ENCODE peak calls at places on chromosomes 5 and 9, in ten cellular contexts. E is SJSA1, H is ovary, Y is A549, A is cardiac muscle cell, N is pancreas, I is GM23248, C is GM23338, Q is colonic mucosa, K is lower lobe of right lung. W is an unnamed sample. For H3K4me1, the result is how much of the 10 kb centered on the place peaks cover.

GRCh38 chr5:172015346-172015745 is 8.9 kb upstream of the FBXW11 start:
- DNase-seq in Q (no peak), N (no peak), A (no peak), K (no peak), E (no peak), C (no peak), H (no peak), I (no peak), Y (no peak), W (no peak)

GRCh38 chr5:83357621-83358231 is 113.8 kb upstream of the VCAN start:
- DNase-seq in A (no peak), N (no peak), I (no peak), H (no peak), Y (no peak), K (no peak), E (no peak), Q (no peak), C (no peak), W (no peak)

GRCh38 chr5:138000102-138000723 is 32.7 kb downstream of the FAM13B start:
- DNase-seq in E (no peak), C (no peak), I (peak), H (peak), Q (no peak), A (peak), Y (peak), K (no peak), N (no peak), W (no peak)

GRCh38 chr5:173911623-173912022 is 23.5 kb downstream of the CPEB4 start:
- DNase-seq in E (no peak), Q (no peak), K (no peak), C (no peak), N (no peak), H (no peak), A (no peak), Y (no peak), I (no peak), W (no peak)

GRCh38 chr9:78767449-78767848 is 470.5 kb downstream of the PSAT1 start:
- DNase-seq in K (no peak), I (no peak), E (no peak), C (no peak), H (no peak), Q (no peak), Y (no peak), N (no peak), A (no peak), W (no peak)

GRCh38 chr9:19209188-19209587 is 21.3 kb upstream of the DENND4C start:
- DNase-seq in K (no peak), Y (no peak), Q (no peak), C (no peak), N (no peak), A (no peak), E (no peak), I (no peak), H (no peak), W (no peak)

GRCh38 chr9:79559501-79560181 is 12.1 kb upstream of the TLE4 start:
- DNase-seq in I (no peak), N (no peak), A (no peak), Q (no peak), H (no peak), C (no peak), E (no peak), Y (no peak), K (no peak), W (no peak)

GRCh38 chr9:5899292-5899691 is 8.6 kb downstream of the MLANA start:
- DNase-seq in K (no peak), N (no peak), I (no peak), C (peak), E (no peak), A (peak), Q (no peak), H (no peak), Y (no peak), W (no peak)

GRCh38 chr9:11779971-11780370 is 913.2 kb upstream of the TYRP1 start:
- DNase-seq in A (no peak), H (no peak), K (no peak), C (no peak), Y (no peak), I (no peak), N (no peak), E (no peak), Q (no peak), W (no peak)

GRCh38 chr5:58773744-58774441 is 191.0 kb downstream of the RAB3C start:
- DNase-seq in A (peak), Q (no peak), Y (no peak), C (no peak), K (no peak), N (peak), E (no peak), I (no peak), H (no peak), W (no peak)

GRCh38 chr5:11903121-11903613 is 1.1 kb downstream of the CTNND2 start:
- DNase-seq in Y (no peak), H (no peak), Q (no peak), K (no peak), E (no peak), A (no peak), N (no peak), C (peak), I (no peak), W (no peak)

GRCh38 chr5:11904270-11904906 is at the start of gene CTNND2:
- DNase-seq in Q (no peak), E (no peak), A (peak), N (peak), C (peak), Y (peak), K (peak), H (no peak), I (peak), W (peak)

GRCh38 chr5:11905209-11905608 is 963 bp upstream of the CTNND2 start:
- DNase-seq in H (no peak), N (no peak), C (peak), E (no peak), Y (no peak), I (no peak), Q (no peak), K (no peak), A (no peak), W (no peak)

GRCh38 chr5:11903614-11904269 is 504 bp downstream of the CTNND2 start:
- DNase-seq in I (peak), H (no peak), C (peak), N (peak), E (no peak), A (peak), Y (peak), Q (no peak), K (no peak), W (peak)

GRCh38 chr5:11902304-11902703 is 1.9 kb downstream of the CTNND2 start:
- DNase-seq in H (no peak), K (no peak), Y (no peak), C (no peak), I (no peak), A (no peak), E (no peak), Q (no peak), N (peak), W (no peak)
- H3K4me3 ChIP-seq in H (no peak), K (no peak), Y (no peak), C (peak), I (no peak), A (no peak), E (no peak), Q (no peak), N (peak), W (no peak)

GRCh38 chr5:148911386-148911785 is 85.0 kb downstream of the ADRB2 start:
- DNase-seq in H (no peak), A (no peak), E (no peak), I (no peak), Q (no peak), N (no peak), K (no peak), Y (no peak), C (no peak), W (no peak)
- H3K4me1 ChIP-seq in H (under half), A (under half), E (half or more), I (under half), Q (under half), N (under half), K (half or more), Y (under half), C (under half), W (under half)

GRCh38 chr5:158701406-158702177 is 398.1 kb downstream of the EBF1 start:
- DNase-seq in I (peak), Y (peak), N (no peak), E (peak), A (peak), H (no peak), C (no peak), Q (no peak), K (no peak), W (no peak)

GRCh38 chr5:158700997-158701391 is 398.7 kb downstream of the EBF1 start:
- DNase-seq in I (no peak), K (no peak), Q (no peak), N (no peak), H (no peak), Y (no peak), C (peak), E (no peak), A (no peak), W (no peak)

GRCh38 chr5:158699336-158699735 is 400.4 kb downstream of the EBF1 start:
- DNase-seq in C (no peak), A (no peak), Q (no peak), K (no peak), N (no peak), Y (no peak), H (no peak), I (peak), E (no peak), W (no peak)

GRCh38 chr5:158698768-158699167 is 400.9 kb downstream of the EBF1 start:
- DNase-seq in Q (no peak), Y (no peak), N (no peak), A (no peak), E (no peak), I (peak), H (no peak), C (no peak), K (no peak), W (no peak)

DNA sequence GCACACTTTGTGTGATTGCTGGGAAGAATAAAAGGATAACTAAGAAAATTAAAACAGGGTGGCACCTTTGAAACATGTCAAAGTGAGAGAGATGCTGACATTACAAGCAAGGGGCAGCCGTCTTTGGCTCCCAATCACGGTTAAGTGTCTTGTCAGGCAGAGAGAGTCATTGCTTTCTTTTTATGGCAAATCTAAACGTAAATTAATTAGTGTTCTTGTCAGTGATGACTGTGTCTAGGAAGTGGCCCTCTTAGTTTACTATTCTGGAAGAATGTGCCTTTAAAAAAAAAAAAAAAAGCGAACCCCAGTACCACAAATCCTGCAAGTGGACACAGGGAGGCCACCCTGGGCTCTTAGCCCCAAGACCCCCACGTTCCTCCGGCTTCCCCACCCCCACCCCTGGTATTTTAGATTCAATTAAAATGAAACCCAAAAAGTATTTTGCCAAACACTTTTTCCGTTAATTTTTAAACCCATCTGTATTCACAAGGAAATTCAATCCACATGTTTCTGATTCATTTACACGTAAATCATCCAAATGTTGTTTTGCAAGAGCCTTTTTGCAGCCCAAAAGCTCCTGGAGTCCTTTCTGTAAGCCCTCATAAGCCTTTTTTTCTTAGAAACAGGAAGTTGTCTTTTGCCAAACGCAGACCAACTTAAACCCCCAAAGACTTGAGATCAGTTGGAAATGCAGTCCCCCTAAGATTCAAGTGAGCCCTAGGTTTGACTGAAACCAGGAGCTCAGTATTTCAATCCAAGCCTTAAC is 399.3 kb downstream of the EBF1 start:
- DNase-seq in A (peak), C (no peak), E (no peak), Q (no peak), K (no peak), H (no peak), N (no peak), Y (no peak), I (peak), W (no peak)
- H3K4me3 ChIP-seq in A (no peak), C (peak), E (no peak), Q (no peak), K (no peak), H (no peak), N (no peak), Y (no peak), I (peak), W (no peak)

GRCh38 chr5:76744632-76745031 is 28.7 kb downstream of the F2R start:
- DNase-seq in N (no peak), E (no peak), I (no peak), K (no peak), A (no peak), Y (no peak), C (no peak), H (no peak), Q (no peak), W (no peak)
- H3K4me1 ChIP-seq in N (under half), E (under half), I (under half), K (under half), A (under half), Y (under half), C (under half), H (under half), Q (under half), W (under half)

GRCh38 chr9:127568618-127568970 is 43.5 kb upstream of the STXBP1 start:
- DNase-seq in H (peak), C (no peak), Y (no peak), N (no peak), I (peak), A (no peak), E (no peak), K (no peak), Q (no peak), W (peak)

GRCh38 chr9:127568971-127569818 is 42.9 kb upstream of the STXBP1 start:
- DNase-seq in A (peak), K (peak), E (peak), N (peak), Q (peak), Y (peak), I (peak), H (peak), C (peak), W (peak)

GRCh38 chr9:127567119-127567897 is 44.8 kb upstream of the STXBP1 start:
- DNase-seq in H (peak), I (peak), E (no peak), C (no peak), Y (no peak), Q (peak), A (no peak), N (peak), K (peak), W (peak)

GRCh38 chr9:127566351-127567001 is 45.6 kb upstream of the STXBP1 start:
- DNase-seq in N (peak), C (no peak), Q (peak), A (no peak), Y (no peak), K (peak), E (no peak), H (no peak), I (peak), W (peak)

DNA sequence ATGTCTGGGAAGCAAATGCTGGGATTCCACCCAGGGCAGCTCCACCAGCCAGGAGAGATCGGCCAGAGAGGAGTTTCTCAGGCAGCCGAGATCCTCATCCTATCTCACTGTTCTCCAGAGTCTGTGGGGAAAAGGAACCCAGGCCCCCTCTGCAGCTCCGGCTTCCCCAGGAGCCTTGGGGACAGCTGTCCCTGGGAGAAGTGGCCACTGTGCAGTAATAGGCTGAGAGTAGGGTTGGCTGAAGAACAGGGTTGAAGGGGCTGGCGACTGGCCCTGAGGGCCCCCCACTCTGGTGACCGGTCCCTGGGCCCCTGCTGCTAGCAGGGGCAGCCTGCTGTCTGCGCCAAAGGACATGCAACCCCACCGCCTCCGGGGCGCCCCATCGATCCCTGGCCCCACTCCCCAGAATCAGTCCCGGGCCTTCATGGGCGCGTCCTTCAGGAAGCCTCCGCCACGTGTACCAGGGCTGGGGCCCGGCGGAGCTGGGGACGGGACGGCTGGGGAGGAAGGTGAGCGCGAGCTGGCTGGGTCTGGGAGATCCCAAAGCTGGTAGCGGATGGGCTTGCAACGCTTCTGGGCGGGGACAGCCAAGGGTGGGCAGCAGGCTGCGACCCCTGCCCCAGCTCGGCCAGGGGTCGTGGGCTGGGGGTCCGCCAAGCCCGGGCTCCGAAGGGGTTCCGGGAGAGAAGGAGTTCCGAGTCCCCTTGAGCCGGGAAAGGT is 44.0 kb upstream of the STXBP1 start:
- DNase-seq in H (peak), A (peak), K (no peak), Y (no peak), E (no peak), I (peak), C (peak), N (peak), Q (no peak), W (no peak)
- H3K4me3 ChIP-seq in H (peak), A (peak), K (peak), Y (peak), E (peak), I (peak), C (peak), N (peak), Q (peak), W (peak)

GRCh38 chr5:126449751-126450271 is 26.6 kb downstream of the GRAMD2B start:
- DNase-seq in C (no peak), N (no peak), K (no peak), H (no peak), E (peak), Q (no peak), Y (no peak), I (peak), A (peak), W (no peak)
- H3K4me1 ChIP-seq in C (under half), N (under half), K (under half), H (under half), E (half or more), Q (under half), Y (under half), I (half or more), A (under half), W (under half)

GRCh38 chr5:120096413-120096812 is 367.7 kb upstream of the PRR16 start:
- DNase-seq in K (no peak), I (peak), Q (no peak), H (no peak), N (no peak), E (no peak), C (no peak), Y (no peak), A (peak), W (no peak)
- H3K4me3 ChIP-seq in K (peak), I (peak), Q (no peak), H (no peak), N (no peak), E (peak), C (no peak), Y (no peak), A (no peak), W (no peak)

GRCh38 chr5:1437452-1437851 is 7.8 kb downstream of the SLC6A3 start:
- DNase-seq in E (peak), H (no peak), I (peak), N (no peak), C (peak), K (no peak), A (peak), Y (peak), Q (peak), W (peak)

GRCh38 chr5:1439388-1440097 is 5.7 kb downstream of the SLC6A3 start:
- DNase-seq in Q (no peak), A (no peak), Y (no peak), H (no peak), I (no peak), C (no peak), K (no peak), E (peak), N (no peak), W (no peak)

GRCh38 chr5:1438871-1439270 is 6.4 kb downstream of the SLC6A3 start:
- DNase-seq in E (peak), K (no peak), I (no peak), Y (no peak), Q (no peak), N (no peak), A (no peak), H (no peak), C (no peak), W (no peak)

GRCh38 chr5:1436681-1437080 is 8.6 kb downstream of the SLC6A3 start:
- DNase-seq in H (no peak), Y (no peak), N (no peak), Q (no peak), C (no peak), K (no peak), E (peak), I (no peak), A (no peak), W (no peak)

DNA sequence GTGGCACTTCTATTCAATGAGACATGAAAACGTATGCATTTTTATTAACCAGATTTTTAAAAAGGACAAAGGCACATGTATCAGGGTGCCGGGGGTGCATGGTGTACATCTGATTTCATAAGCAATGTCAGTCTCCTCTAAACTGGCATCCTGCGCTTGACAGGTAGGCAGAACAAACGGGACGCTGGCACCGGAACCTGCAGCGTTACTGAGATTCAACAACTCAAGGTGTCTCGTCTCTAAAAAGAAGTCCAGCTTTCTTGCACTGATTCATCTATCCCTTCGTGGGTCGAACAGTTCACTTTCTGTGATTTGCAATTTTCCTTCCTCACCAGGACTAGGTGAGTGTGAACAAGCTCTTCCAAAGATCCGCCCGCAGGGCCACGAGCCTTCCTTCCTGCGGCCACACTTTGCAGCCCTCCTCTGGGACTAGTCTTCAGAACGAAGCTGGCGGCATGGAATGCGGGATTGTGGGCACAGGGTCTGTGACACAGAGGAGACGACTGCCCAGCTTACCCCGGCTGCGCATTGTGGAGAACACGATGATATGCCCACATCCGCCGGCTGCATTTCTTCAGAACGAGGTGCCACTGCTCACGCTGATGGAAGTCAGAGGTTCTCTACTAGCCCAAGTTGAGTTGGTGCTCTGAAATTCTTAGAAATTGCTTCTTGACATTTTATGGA is 7.2 kb downstream of the SLC6A3 start:
- DNase-seq in Q (no peak), C (no peak), Y (no peak), H (no peak), A (no peak), I (no peak), N (no peak), E (peak), K (no peak), W (no peak)
- H3K4me1 ChIP-seq in Q (under half), C (under half), Y (under half), H (under half), A (under half), I (under half), N (under half), E (under half), K (under half), W (under half)